ENCODE peak calls at places on chromosomes 1 and 21, in four cellular contexts. Q, T, D and S are unnamed samples. For H3K4me1, the result is how much of the 10 kb centered on the place peaks cover.

GRCh38 chr1:39829791-39830533 is 41.3 kb upstream of the BMP8B start:
- DNase-seq in Q (no peak), T (no peak), D (no peak), S (no peak)

GRCh38 chr1:22237433-22238093 is 94.7 kb upstream of the WNT4 start:
- DNase-seq in Q (no peak), T (no peak), D (no peak), S (no peak)

GRCh38 chr1:7781923-7782495 is 2.1 kb upstream of the PER3 start:
- DNase-seq in Q (no peak), T (no peak), D (no peak), S (no peak)

GRCh38 chr1:17496419-17496818 is 43.1 kb upstream of the ARHGEF10L start:
- DNase-seq in Q (no peak), T (no peak), D (no peak), S (no peak)

GRCh38 chr21:19853061-19853460 is 1145.1 kb upstream of the NCAM2 start:
- DNase-seq in Q (no peak), T (no peak), D (no peak), S (no peak)

GRCh38 chr1:62906428-62906886 is 122.5 kb downstream of the ATG4C start:
- DNase-seq in Q (no peak), T (no peak), D (no peak), S (no peak)

GRCh38 chr1:58649555-58649954 is 50.3 kb downstream of the MYSM1 start:
- DNase-seq in Q (no peak), T (no peak), D (no peak), S (no peak)

GRCh38 chr1:150477733-150478132 is 9.5 kb upstream of the TARS2 start:
- DNase-seq in Q (no peak), T (no peak), D (no peak), S (no peak)

GRCh38 chr1:159510223-159510530 is 25.6 kb downstream of the OR10J5 start:
- DNase-seq in Q (no peak), T (no peak), D (no peak), S (no peak)

GRCh38 chr21:33642896-33643657 is 776 bp downstream of the ITSN1 start:
- DNase-seq in Q (peak), T (peak), D (no peak), S (no peak)

GRCh38 chr21:15224346-15225086 is 159.7 kb upstream of the NRIP1 start:
- DNase-seq in Q (no peak), T (no peak), D (no peak), S (no peak)
- H3K27ac ChIP-seq in Q (no peak), T (no peak), D (no peak), S (no peak)

DNA sequence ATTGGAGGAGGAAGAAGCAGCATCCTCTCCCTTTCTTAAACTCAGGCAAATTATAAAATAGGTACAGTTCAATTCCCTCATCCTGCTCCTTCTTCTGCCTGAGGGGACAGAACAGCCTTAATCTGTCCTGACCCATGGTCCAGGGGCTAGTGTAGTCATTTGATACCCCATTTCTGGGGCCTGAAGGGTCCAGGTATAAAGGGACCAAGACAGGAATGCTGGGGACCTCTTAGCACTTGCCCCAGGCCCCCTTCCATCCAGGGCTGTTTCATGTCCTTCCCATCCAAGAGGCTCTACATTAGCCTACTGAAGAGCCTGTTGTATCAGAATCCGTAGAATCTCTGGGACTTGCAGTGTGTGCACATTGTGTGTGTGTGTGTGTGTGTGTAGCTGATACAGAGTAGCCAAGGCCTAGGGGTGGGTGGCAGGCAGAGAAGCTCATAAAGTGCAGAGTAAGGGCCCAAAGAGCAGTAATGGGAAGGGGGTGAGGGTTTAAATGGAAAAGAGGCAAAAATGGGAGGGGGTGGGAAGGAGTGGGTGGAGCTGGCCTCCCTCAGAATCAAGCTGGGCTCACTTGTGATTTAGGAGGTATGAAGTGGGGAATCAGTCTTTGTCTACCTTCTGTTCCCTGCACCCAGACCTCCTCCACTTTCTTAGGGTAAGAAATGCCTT is 32.4 kb downstream of the RUNX1 start:
- DNase-seq in Q (no peak), T (no peak), D (no peak), S (no peak)
- H3K4me1 ChIP-seq in Q (under half), T (under half), D (under half), S (under half)

DNA sequence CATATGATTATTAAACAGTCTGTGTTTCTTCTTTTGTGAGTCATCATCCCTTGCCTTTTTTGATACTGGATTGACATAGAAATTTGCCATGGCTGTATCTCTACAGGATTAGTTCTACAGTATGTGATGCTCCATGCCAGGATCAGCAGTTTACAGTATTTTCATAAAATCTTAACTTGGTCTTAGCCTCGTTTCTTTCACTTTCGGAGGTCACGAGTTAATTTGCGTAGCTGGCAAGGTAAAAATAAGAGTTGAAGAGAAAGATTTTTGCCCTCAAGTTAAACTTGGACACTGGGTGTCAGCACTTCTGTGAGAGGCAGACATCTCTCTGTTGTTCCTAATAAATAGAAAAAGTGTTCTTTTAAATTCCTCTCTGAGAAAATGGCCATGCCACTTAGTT is 79.1 kb downstream of the CACNA1E start:
- DNase-seq in Q (no peak), T (no peak), D (no peak), S (no peak)
- H3K27ac ChIP-seq in Q (no peak), T (no peak), D (no peak), S (no peak)

GRCh38 chr1:207829576-207829975 is 77.7 kb downstream of the CD46 start:
- DNase-seq in Q (no peak), T (no peak), D (no peak), S (no peak)
- H3K4me1 ChIP-seq in Q (under half), T (half or more), D (under half), S (under half)

GRCh38 chr1:24536391-24536840 is 19.5 kb upstream of the NCMAP start:
- DNase-seq in Q (no peak), T (no peak), D (no peak), S (no peak)
- H3K27ac ChIP-seq in Q (peak), T (no peak), D (peak), S (no peak)

GRCh38 chr1:66265268-66265667 is 268.7 kb upstream of the SGIP1 start:
- DNase-seq in Q (no peak), T (no peak), D (no peak), S (no peak)
- H3K4me1 ChIP-seq in Q (under half), T (under half), D (under half), S (under half)

GRCh38 chr21:29928537-29928936 is 11.3 kb downstream of the GRIK1 start:
- DNase-seq in Q (no peak), T (no peak), D (no peak), S (no peak)
- H3K27ac ChIP-seq in Q (no peak), T (no peak), D (no peak), S (no peak)

GRCh38 chr1:31005198-31005597 is 60.3 kb downstream of the PUM1 start:
- DNase-seq in Q (no peak), T (no peak), D (no peak), S (no peak)

GRCh38 chr1:31006760-31007159 is 58.8 kb downstream of the PUM1 start:
- DNase-seq in Q (no peak), T (no peak), D (no peak), S (no peak)

GRCh38 chr1:31010081-31010989 is 55.2 kb downstream of the PUM1 start:
- DNase-seq in Q (no peak), T (no peak), D (no peak), S (no peak)

GRCh38 chr1:31005617-31006166 is 59.8 kb downstream of the PUM1 start:
- DNase-seq in Q (no peak), T (no peak), D (no peak), S (no peak)

DNA sequence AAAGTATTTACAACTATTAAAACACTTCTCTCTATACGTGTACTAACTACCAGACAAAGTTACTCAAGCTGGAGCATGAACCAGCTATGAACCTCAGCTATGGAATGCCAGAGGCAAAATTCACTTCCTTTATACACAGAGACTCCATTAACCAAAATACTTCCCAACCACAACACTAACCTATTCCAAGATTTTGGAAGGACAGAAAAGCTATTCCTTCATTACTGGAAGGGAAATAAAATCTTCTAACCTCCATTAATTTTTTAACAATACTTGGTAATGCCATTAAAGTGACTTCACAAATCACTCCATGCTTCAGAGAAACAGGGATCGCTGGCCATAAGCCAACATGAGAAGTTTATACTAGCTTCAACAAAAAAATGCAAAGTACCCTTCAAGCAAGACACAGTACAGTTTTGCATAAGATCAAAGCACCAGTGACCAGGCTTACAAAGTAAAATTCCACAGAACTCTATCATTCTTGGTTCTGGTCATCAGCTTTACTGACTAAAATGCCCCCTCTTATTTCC is 58.0 kb downstream of the PUM1 start:
- DNase-seq in Q (peak), T (no peak), D (no peak), S (no peak)
- H3K4me1 ChIP-seq in Q (under half), T (under half), D (under half), S (under half)

GRCh38 chr1:219466766-219467165 is 146.1 kb downstream of the ZC3H11B start:
- DNase-seq in Q (no peak), T (no peak), D (no peak), S (no peak)

GRCh38 chr1:219460561-219461511 is 152.1 kb downstream of the ZC3H11B start:
- DNase-seq in Q (no peak), T (no peak), D (no peak), S (no peak)

GRCh38 chr1:219465247-219466093 is 147.4 kb downstream of the ZC3H11B start:
- DNase-seq in Q (no peak), T (no peak), D (no peak), S (no peak)

GRCh38 chr1:219461891-219462528 is 150.9 kb downstream of the ZC3H11B start:
- DNase-seq in Q (no peak), T (no peak), D (no peak), S (no peak)

GRCh38 chr1:219463629-219464028 is 149.3 kb downstream of the ZC3H11B start:
- DNase-seq in Q (no peak), T (no peak), D (no peak), S (no peak)
- H3K27ac ChIP-seq in Q (no peak), T (no peak), D (peak), S (no peak)